ENCODE peak calls at places on chromosomes 11 and 22, in nine cellular contexts. R is spleen, K is esophagus muscularis mucosa, W is IMR-90, H is ovary, Z is transverse colon, J is heart left ventricle, X is esophagus squamous epithelium, O is body of pancreas. C is an unnamed sample.
A peak's percentile ranks its signal among the peaks of the same experiment; 100 is the strongest.

GRCh38 chr22:38467904-38468760 is at the start of gene KDELR3:
- DNase-seq in R (peak; percentile 79), K (no peak), W (peak; percentile 71), H (peak; percentile 83), Z (peak; percentile 80), J (peak; percentile 86), X (no peak), O (peak; percentile 66), C (peak; percentile 57)

GRCh38 chr11:37504066-37504611 is 906.1 kb upstream of the RAG2 start:
- DNase-seq in R (no peak), K (no peak), W (peak; percentile 90), H (no peak), Z (no peak), J (no peak), X (no peak), O (no peak), C (no peak)

GRCh38 chr11:50187220-50187619 is 154.5 kb downstream of the OR4C45 start:
- DNase-seq in R (no peak), K (no peak), W (no peak), H (no peak), Z (no peak), J (no peak), X (no peak), O (no peak), C (no peak)

GRCh38 chr11:59822989-59823566 is 12.5 kb upstream of the MRPL16 start:
- DNase-seq in R (no peak), K (no peak), W (peak; percentile 53), H (no peak), Z (peak; percentile 33), J (no peak), X (no peak), O (peak; percentile 51), C (no peak)

GRCh38 chr11:117375960-117376359 is 48.3 kb downstream of the CEP164 start:
- DNase-seq in R (no peak), K (no peak), W (no peak), H (no peak), Z (no peak), J (no peak), X (no peak), O (no peak), C (no peak)

GRCh38 chr11:121672630-121673487 is 220.1 kb upstream of the SORL1-AS1 start:
- DNase-seq in R (no peak), K (peak; percentile 92), W (no peak), H (peak; percentile 44), Z (no peak), J (no peak), X (no peak), O (no peak), C (no peak)

GRCh38 chr22:19849800-19850481 is 4.7 kb downstream of the GNB1L start:
- DNase-seq in R (no peak), K (no peak), W (no peak), H (no peak), Z (no peak), J (no peak), X (no peak), O (peak; percentile 68), C (no peak)

GRCh38 chr11:41110527-41110926 is 348.9 kb downstream of the LRRC4C start:
- DNase-seq in R (no peak), K (no peak), W (no peak), H (no peak), Z (no peak), J (no peak), X (no peak), O (no peak), C (no peak)

GRCh38 chr11:117273550-117274289 is 17.4 kb upstream of the BACE1-AS start:
- DNase-seq in R (no peak), K (no peak), W (peak; percentile 92), H (no peak), Z (no peak), J (no peak), X (no peak), O (no peak), C (no peak)

GRCh38 chr22:36384766-36385400 is 2.9 kb downstream of the MYH9 start:
- DNase-seq in R (no peak), K (no peak), W (no peak), H (no peak), Z (no peak), J (no peak), X (no peak), O (no peak), C (no peak)

DNA sequence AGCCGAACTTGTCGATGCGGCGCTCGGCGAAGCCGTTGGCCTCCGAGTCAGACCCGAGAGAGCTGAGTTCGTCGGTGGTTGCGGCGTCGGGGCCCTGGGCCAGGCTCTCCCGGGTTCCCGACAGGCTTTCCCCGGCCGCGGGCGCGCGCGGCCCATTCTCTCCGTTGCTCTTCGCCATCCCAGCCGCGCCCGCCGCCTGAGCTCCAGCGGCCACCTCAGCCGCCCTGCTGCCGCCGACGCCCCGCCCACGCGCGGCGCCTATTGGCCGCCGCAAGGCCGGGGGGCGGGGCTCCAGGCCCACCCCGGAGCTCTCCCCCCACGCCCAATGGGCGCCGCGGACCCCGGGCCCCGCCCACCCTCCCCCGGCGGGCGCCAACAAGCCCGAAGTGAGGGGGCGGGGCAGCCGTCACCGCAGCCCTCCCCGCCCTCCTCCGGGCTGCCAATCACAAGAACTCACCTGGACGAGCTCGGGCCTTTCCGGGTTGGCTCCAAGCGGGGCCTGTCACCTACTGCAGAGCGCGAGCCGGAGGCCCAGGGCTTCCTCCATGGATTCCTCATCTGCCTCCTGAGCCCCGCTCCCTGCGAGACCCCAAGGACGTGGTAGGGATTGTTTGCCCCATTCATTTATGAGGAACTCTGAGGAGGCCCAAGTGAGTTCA is at the start of gene TBC1D10A:
- DNase-seq in R (peak; percentile 97), K (peak; percentile 96), W (peak; percentile 86), H (peak; percentile 92), Z (peak; percentile 96), J (peak; percentile 95), X (peak; percentile 63), O (peak; percentile 97), C (peak; percentile 87)
- TF ChIP-seq POLR2A in R (no peak), K (peak; percentile 79), W (peak; percentile 94), H (peak; percentile 87), Z (peak; percentile 90), J (peak; percentile 96), X (peak; percentile 97), O (peak; percentile 84), C (peak; percentile 90)

GRCh38 chr11:86955674-86956522 is 703 bp upstream of the FZD4 start:
- DNase-seq in R (peak; percentile 90), K (peak; percentile 96), W (peak; percentile 61), H (peak; percentile 91), Z (peak; percentile 85), J (peak; percentile 93), X (no peak), O (peak; percentile 84), C (peak; percentile 87)

GRCh38 chr11:86952933-86953637 is 2.1 kb downstream of the FZD4 start:
- DNase-seq in R (no peak), K (no peak), W (peak; percentile 59), H (no peak), Z (no peak), J (no peak), X (no peak), O (no peak), C (no peak)

GRCh38 chr11:86952221-86952875 is 2.8 kb downstream of the FZD4 start:
- DNase-seq in R (no peak), K (no peak), W (no peak), H (no peak), Z (no peak), J (no peak), X (no peak), O (no peak), C (no peak)

GRCh38 chr11:86954288-86955110 is 696 bp downstream of the FZD4 start:
- DNase-seq in R (no peak), K (no peak), W (no peak), H (peak; percentile 63), Z (peak; percentile 14), J (peak; percentile 69), X (no peak), O (peak; percentile 82), C (peak; percentile 46)

DNA sequence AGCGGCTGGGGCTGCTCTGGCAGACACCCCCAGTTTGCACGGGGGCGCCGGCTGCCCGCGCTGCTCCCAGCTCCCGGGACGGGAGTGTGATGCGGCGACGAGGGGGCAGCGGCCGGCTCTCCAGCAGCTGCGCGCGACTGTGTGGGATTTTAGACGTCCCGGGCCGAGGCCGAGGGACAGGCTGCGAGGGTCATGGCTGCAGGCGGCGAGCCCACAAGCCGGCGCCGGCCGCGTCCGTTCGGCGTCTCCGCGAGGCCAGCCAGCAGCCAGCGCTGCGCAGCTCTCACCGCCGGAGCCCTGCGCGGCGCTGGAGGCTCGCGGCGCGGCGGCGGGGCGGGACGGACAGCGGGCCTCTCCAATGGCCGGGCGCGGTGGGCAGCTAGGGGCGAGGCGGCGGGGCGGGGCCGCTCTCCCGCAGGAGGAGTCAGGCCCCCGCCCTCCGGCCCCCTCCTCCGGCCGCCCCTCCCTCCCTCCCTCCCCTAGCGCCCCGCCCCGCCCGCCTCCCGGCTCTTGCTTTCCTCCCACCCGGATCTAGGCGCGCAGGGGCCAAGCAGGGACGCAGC is at the start of gene FZD4:
- DNase-seq in R (peak; percentile 91), K (no peak), W (peak; percentile 78), H (peak; percentile 96), Z (peak; percentile 93), J (peak; percentile 95), X (no peak), O (peak; percentile 92), C (peak; percentile 91)
- TF ChIP-seq POLR2A in R (no peak), K (peak; percentile 73), W (peak; percentile 78), H (peak; percentile 79), Z (no peak), J (peak; percentile 99), X (peak; percentile 84), O (peak; percentile 60), C (peak; percentile 95)

GRCh38 chr11:62854013-62854824 is 14.8 kb upstream of the WDR74 start:
- DNase-seq in R (peak; percentile 21), K (no peak), W (no peak), H (no peak), Z (no peak), J (no peak), X (no peak), O (no peak), C (no peak)

GRCh38 chr11:62857541-62857982 is 18.2 kb upstream of the WDR74 start:
- DNase-seq in R (no peak), K (no peak), W (peak; percentile 48), H (no peak), Z (no peak), J (no peak), X (no peak), O (no peak), C (no peak)

GRCh38 chr11:62854825-62855570 is 15.6 kb upstream of the WDR74 start:
- DNase-seq in R (no peak), K (no peak), W (no peak), H (no peak), Z (no peak), J (no peak), X (no peak), O (no peak), C (no peak)

GRCh38 chr11:62856333-62856910 is 17.0 kb upstream of the WDR74 start:
- DNase-seq in R (peak; percentile 47), K (no peak), W (no peak), H (no peak), Z (no peak), J (no peak), X (no peak), O (no peak), C (no peak)

GRCh38 chr11:62855571-62856332 is 16.4 kb upstream of the WDR74 start:
- DNase-seq in R (peak; percentile 99), K (peak; percentile 99), W (peak; percentile 98), H (peak; percentile 98), Z (peak; percentile 98), J (peak; percentile 97), X (peak; percentile 76), O (peak; percentile 99), C (peak; percentile 97)
- TF ChIP-seq POLR2A in R (peak; percentile 92), K (peak; percentile 90), W (peak; percentile 100), H (peak; percentile 96), Z (peak; percentile 99), J (peak; percentile 97), X (peak; percentile 82), O (peak; percentile 100), C (peak; percentile 93)

GRCh38 chr11:111195192-111195591 is 50.3 kb upstream of the POU2AF2 start:
- DNase-seq in R (no peak), K (no peak), W (peak; percentile 31), H (no peak), Z (no peak), J (no peak), X (no peak), O (no peak), C (no peak)
- TF ChIP-seq POLR2A in R (no peak), K (no peak), W (no peak), H (no peak), Z (no peak), J (no peak), X (no peak), O (no peak), C (no peak)

C was measured in uterus.